ENCODE peak calls at places on chromosomes 11 and 22, in seven cellular contexts. O, A, U, Q, J, E and C are unnamed samples.

GRCh38 chr11:113314065-113314388 is 356 bp upstream of the TTC12 start:
- DNase-seq in J (no peak), A (no peak), O (no peak), Q (no peak), U (no peak), E (no peak), C (no peak)

GRCh38 chr22:29702931-29703594 is 16.7 kb upstream of the CABP7 start:
- DNase-seq in Q (no peak), U (peak; percentile 20), E (peak; percentile 58), O (no peak), J (no peak), A (no peak), C (no peak)

GRCh38 chr11:44315947-44316387 is 6.0 kb upstream of the ALX4 start:
- DNase-seq in J (no peak), U (peak; percentile 82), Q (no peak), E (peak; percentile 64), O (no peak), A (no peak), C (peak; percentile 63)

GRCh38 chr22:37198290-37199102 is 10.4 kb upstream of the C1QTNF6 start:
- DNase-seq in J (peak; percentile 81), E (peak; percentile 82), Q (peak; percentile 81), O (peak; percentile 57), U (peak; percentile 88), A (peak; percentile 81), C (peak; percentile 91)

GRCh38 chr22:41437198-41437597 is 9.4 kb downstream of the TOB2 start:
- DNase-seq in A (no peak), Q (no peak), J (no peak), E (no peak), U (no peak), O (no peak), C (no peak)

GRCh38 chr22:19615001-19615461 is 90.8 kb upstream of the CLDN5 start:
- DNase-seq in Q (no peak), U (no peak), O (no peak), A (no peak), E (no peak), J (no peak), C (no peak)

GRCh38 chr22:45880732-45881523 is 96.0 kb downstream of the WNT7B start:
- DNase-seq in E (peak; percentile 60), U (no peak), Q (no peak), O (no peak), A (no peak), J (no peak), C (no peak)

GRCh38 chr11:17389957-17390649 is 1.6 kb upstream of the KCNJ11 start:
- DNase-seq in J (no peak), E (no peak), Q (no peak), O (no peak), U (peak; percentile 42), A (no peak), C (no peak)

GRCh38 chr22:50699001-50699753 is 26.6 kb downstream of the SHANK3 start:
- DNase-seq in Q (no peak), E (no peak), O (no peak), U (no peak), J (no peak), A (no peak), C (no peak)

GRCh38 chr11:96365493-96365892 is 22.5 kb upstream of the MAML2 start:
- DNase-seq in O (no peak), A (no peak), E (no peak), Q (no peak), J (no peak), U (no peak), C (no peak)

GRCh38 chr11:17734986-17735822 is 623 bp downstream of the KCNC1 start:
- DNase-seq in E (peak; percentile 87), Q (peak; percentile 72), O (no peak), J (peak; percentile 56), U (peak; percentile 86), A (no peak), C (peak; percentile 93)

GRCh38 chr22:40153705-40154104 is 24.0 kb upstream of the TNRC6B start:
- DNase-seq in J (no peak), E (no peak), Q (no peak), O (no peak), U (no peak), A (no peak), C (no peak)

GRCh38 chr11:76234704-76235232 is 28.5 kb upstream of the WNT11 start:
- DNase-seq in U (no peak), E (no peak), O (no peak), J (no peak), Q (peak; percentile 45), A (peak; percentile 59), C (no peak)

GRCh38 chr11:43933608-43934358 is 8.7 kb upstream of the C11orf96 start:
- DNase-seq in E (no peak), U (no peak), A (no peak), Q (no peak), J (no peak), O (no peak), C (no peak)

GRCh38 chr11:86249307-86250098 is 5.0 kb downstream of the EED start:
- DNase-seq in A (no peak), O (no peak), J (no peak), U (no peak), E (no peak), Q (no peak), C (no peak)

GRCh38 chr11:34331736-34332135 is 26.1 kb downstream of the ABTB2 start:
- DNase-seq in O (no peak), U (no peak), E (no peak), A (peak; percentile 93), J (peak; percentile 83), Q (no peak), C (peak; percentile 48)

GRCh38 chr11:119795231-119795630 is 66.2 kb upstream of the NECTIN1 start:
- DNase-seq in Q (no peak), A (no peak), E (no peak), J (peak; percentile 12), U (no peak), O (no peak), C (peak; percentile 69)

GRCh38 chr22:28855355-28856094 is 27.8 kb upstream of the ZNRF3 start:
- DNase-seq in O (peak; percentile 73), A (peak; percentile 41), E (peak; percentile 85), J (peak; percentile 72), U (peak; percentile 71), Q (peak; percentile 73), C (peak; percentile 74)

GRCh38 chr11:115056514-115056913 is 378.2 kb downstream of the NXPE2 start:
- DNase-seq in J (no peak), E (no peak), A (no peak), Q (no peak), O (no peak), U (no peak), C (no peak)

GRCh38 chr22:36385491-36386350 is 2.0 kb downstream of the MYH9 start:
- DNase-seq in O (no peak), A (peak; percentile 98), Q (peak; percentile 82), E (peak; percentile 81), U (no peak), J (peak; percentile 94), C (peak; percentile 55)

GRCh38 chr11:111526501-111526900 is 11.9 kb downstream of the HOATZ start:
- DNase-seq in A (peak; percentile 61), J (peak; percentile 59), U (no peak), Q (peak; percentile 56), E (no peak), O (no peak), C (no peak)

GRCh38 chr22:39419096-39419495 is 19.5 kb downstream of the TAB1 start:
- DNase-seq in A (no peak), O (no peak), J (no peak), Q (no peak), E (no peak), U (no peak), C (no peak)

GRCh38 chr22:37661160-37661924 is 2.8 kb downstream of the PDXP start:
- DNase-seq in O (no peak), Q (no peak), A (no peak), U (peak; percentile 71), E (peak; percentile 28), J (peak; percentile 35), C (peak; percentile 66)

GRCh38 chr11:32310218-32310601 is 125.1 kb downstream of the WT1 start:
- DNase-seq in E (no peak), J (no peak), U (no peak), Q (no peak), O (no peak), A (no peak), C (peak; percentile 35)

GRCh38 chr22:26330971-26331625 is 98.0 kb upstream of the ASPHD2 start:
- DNase-seq in E (peak; percentile 90), Q (peak; percentile 56), U (peak; percentile 81), O (peak; percentile 63), J (peak; percentile 62), A (no peak), C (peak; percentile 75)

GRCh38 chr11:2074266-2074825 is 64.8 kb downstream of the IGF2 start:
- DNase-seq in A (no peak), O (no peak), E (peak; percentile 87), J (no peak), U (no peak), Q (no peak), C (no peak)
- TF ChIP-seq CTCF in A (no peak), O (peak; percentile 11), E (peak; percentile 77), J (peak; percentile 56), U (peak; percentile 12), Q (peak; percentile 35), C (peak; percentile 9)

DNA sequence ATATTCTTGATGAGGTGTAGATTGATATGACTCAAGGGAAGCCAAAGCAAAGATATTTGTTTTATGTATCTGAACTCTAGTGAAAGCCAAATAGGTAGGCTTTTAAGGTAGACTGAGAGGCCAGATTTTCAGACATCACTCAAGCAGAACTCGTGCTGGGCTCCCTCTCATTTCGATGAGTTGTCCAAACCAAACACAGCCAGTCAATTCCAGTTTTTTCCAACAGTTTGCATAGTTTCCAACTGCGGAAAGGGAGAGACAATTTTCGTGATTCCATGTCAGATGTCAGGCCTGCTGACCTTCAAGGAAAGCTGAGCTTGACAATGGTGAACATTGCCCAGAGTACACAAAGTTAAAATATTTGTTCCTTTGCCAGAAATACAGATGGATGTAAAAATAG is 110.9 kb upstream of the MPPED2 start:
- DNase-seq in O (no peak), A (no peak), J (no peak), E (no peak), Q (no peak), U (no peak), C (no peak)
- H3K9me2 ChIP-seq in O (no peaks in the 10 kb centered on the region), A (no peaks in the 10 kb centered on the region), J (no peaks in the 10 kb centered on the region), E (no peaks in the 10 kb centered on the region), Q (no peaks in the 10 kb centered on the region), U (no peaks in the 10 kb centered on the region), C (no peaks in the 10 kb centered on the region)

GRCh38 chr11:9535189-9535781 is 38.2 kb upstream of the WEE1 start:
- DNase-seq in J (peak; percentile 71), E (peak; percentile 91), U (peak; percentile 53), O (peak; percentile 44), A (peak; percentile 88), Q (peak; percentile 62), C (peak; percentile 59)
- H2AFZ ChIP-seq in J (no peak overlapping the region), E (no peak overlapping the region), U (no peak overlapping the region), O (no peak overlapping the region), A (no peak overlapping the region), Q (no peak overlapping the region), C (no peak overlapping the region)

GRCh38 chr11:27473017-27473406 is 422 bp upstream of the LGR4 start:
- DNase-seq in A (peak; percentile 39), E (no peak), U (no peak), Q (no peak), O (no peak), J (peak; percentile 27), C (peak; percentile 42)

GRCh38 chr11:27470166-27470565 is 2.4 kb downstream of the LGR4 start:
- DNase-seq in E (no peak), U (no peak), A (no peak), Q (no peak), J (no peak), O (no peak), C (no peak)

GRCh38 chr11:27472398-27473016 is at the start of gene LGR4:
- DNase-seq in O (peak; percentile 83), E (peak; percentile 100), A (peak; percentile 95), J (peak; percentile 95), U (peak; percentile 90), Q (peak; percentile 82), C (peak; percentile 96)

GRCh38 chr11:27471067-27471587 is 1.5 kb downstream of the LGR4 start:
- DNase-seq in O (no peak), E (peak; percentile 51), J (peak; percentile 43), A (peak; percentile 45), U (no peak), Q (no peak), C (peak; percentile 13)

GRCh38 chr11:27471588-27472397 is 797 bp downstream of the LGR4 start:
- DNase-seq in O (no peak), A (no peak), J (peak; percentile 21), U (peak; percentile 81), E (peak; percentile 58), Q (peak; percentile 24), C (peak; percentile 71)
- TF ChIP-seq CTCF in O (no peak), A (no peak), J (no peak), U (no peak), E (no peak), Q (no peak), C (no peak)